ENCODE peak calls at places on chromosomes 12 and 14, in nine cellular contexts. C is right cardiac atrium; T is GM12878; E is CD8-positive, alpha-beta T cell; B is aorta; W is upper lobe of right lung; J is heart left ventricle; Q is RWPE2; A is left lung. K is an unnamed sample.

GRCh38 chr12:127559349-127560040 is 707.5 kb upstream of the TMEM132C start:
- ATAC-seq in C (peak), T (peak), E (no peak), B (no peak), W (peak), J (peak), Q (peak), A (peak), K (no peak)

GRCh38 chr14:53943751-53944083 is 12.9 kb downstream of the BMP4 start:
- ATAC-seq in C (no peak), T (no peak), E (no peak), B (no peak), W (no peak), J (no peak), Q (no peak), A (no peak), K (no peak)

GRCh38 chr14:23657959-23658470 is 21.9 kb downstream of the DHRS2 start:
- ATAC-seq in C (no peak), T (no peak), E (no peak), B (no peak), W (no peak), J (peak), Q (no peak), A (no peak), K (no peak)

GRCh38 chr12:16238661-16239060 is 38.8 kb downstream of the SLC15A5 start:
- ATAC-seq in C (peak), T (peak), E (no peak), B (peak), W (no peak), J (peak), Q (peak), A (no peak), K (peak)

GRCh38 chr14:20417250-20418186 is 4.2 kb upstream of the TEP1 start:
- ATAC-seq in C (no peak), T (no peak), E (no peak), B (no peak), W (no peak), J (no peak), Q (no peak), A (no peak), K (no peak)

GRCh38 chr12:107057071-107057834 is 36.1 kb downstream of the CRY1 start:
- ATAC-seq in C (no peak), T (no peak), E (no peak), B (no peak), W (no peak), J (no peak), Q (peak), A (peak), K (no peak)

GRCh38 chr12:90013409-90013808 is 304.8 kb upstream of the ATP2B1 start:
- ATAC-seq in C (peak), T (peak), E (no peak), B (no peak), W (no peak), J (no peak), Q (no peak), A (no peak), K (no peak)

GRCh38 chr14:34199585-34199984 is 248.7 kb upstream of the EGLN3 start:
- ATAC-seq in C (no peak), T (peak), E (no peak), B (no peak), W (no peak), J (peak), Q (no peak), A (no peak), K (no peak)

GRCh38 chr12:113413488-113413939 is 8.7 kb upstream of the SDSL start:
- ATAC-seq in C (peak), T (no peak), E (no peak), B (no peak), W (peak), J (peak), Q (no peak), A (no peak), K (no peak)

DNA sequence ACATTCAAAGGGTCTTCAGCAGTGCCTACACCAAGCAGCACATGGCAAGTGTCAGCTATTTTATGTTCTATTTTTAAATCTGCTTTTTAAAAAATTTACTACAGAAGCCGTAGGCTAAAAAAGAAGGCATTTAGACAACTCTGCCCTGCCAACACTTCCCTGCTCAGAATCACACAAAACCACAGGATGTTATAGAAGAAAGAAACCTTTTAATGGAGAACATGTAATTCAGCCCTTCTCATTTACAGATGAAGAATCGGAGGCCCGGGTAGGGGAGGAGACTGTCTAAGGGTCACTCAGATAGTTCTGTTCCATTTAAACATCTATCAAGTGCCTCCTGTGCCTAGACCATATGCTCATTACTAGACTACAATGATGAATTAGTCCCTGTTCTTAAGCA is 171.8 kb upstream of the NTF3 start:
- ATAC-seq in C (no peak), T (no peak), E (no peak), B (no peak), W (no peak), J (no peak), Q (no peak), A (no peak), K (no peak)
- H3K27ac ChIP-seq in C (no peak), T (no peak), E (no peak), B (no peak), W (no peak), J (no peak), Q (no peak), A (no peak), K (no peak)

DNA sequence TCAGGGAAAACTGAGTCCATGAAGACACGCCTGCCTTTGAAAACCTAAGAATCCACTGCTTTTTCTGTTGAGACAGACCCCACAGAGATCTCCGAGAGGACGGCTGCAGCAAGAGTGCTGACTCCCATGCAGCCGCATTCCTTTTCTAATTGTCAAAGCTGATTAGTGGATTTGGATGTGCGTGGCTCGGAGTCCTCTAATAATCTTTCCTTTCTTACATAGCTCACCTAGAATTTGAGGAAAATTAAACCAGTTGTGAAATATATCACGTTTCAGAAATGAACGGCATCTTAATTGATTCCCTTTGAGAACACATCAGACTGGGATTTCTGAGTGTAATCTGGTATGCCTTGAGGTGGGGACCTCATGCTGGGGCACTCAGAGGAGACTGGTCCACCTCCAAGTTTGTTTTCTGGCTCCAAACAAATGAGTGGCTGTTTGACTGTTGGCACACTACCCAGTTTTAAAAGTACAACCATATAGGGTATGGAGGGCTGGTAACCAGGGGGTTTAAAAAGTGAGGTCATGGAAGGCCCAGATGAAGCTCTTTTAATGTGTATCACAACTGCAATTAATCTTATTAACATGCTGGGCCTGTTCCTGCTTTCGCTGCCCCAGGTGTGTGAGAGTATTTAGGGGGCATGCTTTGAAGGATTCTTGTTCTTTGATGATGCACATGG is 63.3 kb downstream of the RASSF3 start:
- ATAC-seq in C (no peak), T (no peak), E (no peak), B (no peak), W (no peak), J (peak), Q (no peak), A (no peak), K (no peak)
- H3K4me3 ChIP-seq in C (no peak), T (no peak), E (peak), B (no peak), W (no peak), J (no peak), Q (no peak), A (no peak), K (no peak)

GRCh38 chr12:57248934-57249742 is 1.8 kb downstream of the STAC3 start:
- ATAC-seq in C (no peak), T (peak), E (no peak), B (no peak), W (peak), J (no peak), Q (no peak), A (peak), K (no peak)
- H3K27ac ChIP-seq in C (no peak), T (no peak), E (no peak), B (no peak), W (no peak), J (no peak), Q (no peak), A (no peak), K (no peak)

GRCh38 chr12:2301531-2302461 is 249.0 kb downstream of the CACNA1C start:
- ATAC-seq in C (peak), T (no peak), E (no peak), B (peak), W (no peak), J (peak), Q (no peak), A (peak), K (peak)
- H3K4me3 ChIP-seq in C (no peak), T (no peak), E (no peak), B (no peak), W (no peak), J (no peak), Q (no peak), A (no peak), K (no peak)

GRCh38 chr12:54941659-54942058 is 42.9 kb downstream of the TESPA1 start:
- ATAC-seq in C (no peak), T (no peak), E (no peak), B (no peak), W (no peak), J (no peak), Q (no peak), A (no peak), K (no peak)
- H3K27ac ChIP-seq in C (no peak), T (no peak), E (no peak), B (no peak), W (no peak), J (no peak), Q (no peak), A (no peak), K (no peak)

GRCh38 chr14:67372833-67373232 is 12.7 kb downstream of the EIF2S1 start:
- ATAC-seq in C (no peak), T (peak), E (no peak), B (no peak), W (no peak), J (no peak), Q (no peak), A (no peak), K (no peak)
- H3K4me3 ChIP-seq in C (no peak), T (no peak), E (no peak), B (no peak), W (no peak), J (no peak), Q (no peak), A (no peak), K (no peak)

GRCh38 chr12:12443482-12443881 is 86.6 kb downstream of the BORCS5 start:
- ATAC-seq in C (peak), T (no peak), E (no peak), B (peak), W (no peak), J (peak), Q (no peak), A (no peak), K (peak)

GRCh38 chr12:12441891-12442461 is 85.1 kb downstream of the BORCS5 start:
- ATAC-seq in C (peak), T (peak), E (peak), B (no peak), W (no peak), J (peak), Q (no peak), A (peak), K (no peak)

GRCh38 chr12:12439636-12440035 is 82.8 kb downstream of the BORCS5 start:
- ATAC-seq in C (no peak), T (no peak), E (peak), B (no peak), W (peak), J (no peak), Q (peak), A (peak), K (peak)

GRCh38 chr12:12442548-12443071 is 85.7 kb downstream of the BORCS5 start:
- ATAC-seq in C (peak), T (no peak), E (peak), B (peak), W (no peak), J (peak), Q (no peak), A (no peak), K (peak)

GRCh38 chr12:12441051-12441807 is 84.4 kb downstream of the BORCS5 start:
- ATAC-seq in C (no peak), T (peak), E (peak), B (no peak), W (no peak), J (no peak), Q (no peak), A (no peak), K (no peak)
- H3K27ac ChIP-seq in C (no peak), T (no peak), E (peak), B (peak), W (peak), J (peak), Q (peak), A (peak), K (no peak)

GRCh38 chr12:93223440-93224426 is 154.0 kb upstream of the NUDT4 start:
- ATAC-seq in C (no peak), T (no peak), E (no peak), B (no peak), W (peak), J (no peak), Q (no peak), A (peak), K (no peak)
- H3K4me3 ChIP-seq in C (no peak), T (no peak), E (no peak), B (no peak), W (no peak), J (no peak), Q (no peak), A (no peak), K (no peak)

GRCh38 chr12:69055280-69055679 is 122.3 kb upstream of the CPM start:
- ATAC-seq in C (no peak), T (no peak), E (no peak), B (no peak), W (no peak), J (no peak), Q (no peak), A (no peak), K (no peak)
- H3K27ac ChIP-seq in C (no peak), T (no peak), E (no peak), B (no peak), W (no peak), J (no peak), Q (no peak), A (no peak), K (no peak)

GRCh38 chr12:100668939-100669536 is 95.6 kb downstream of the GAS2L3 start:
- ATAC-seq in C (peak), T (peak), E (no peak), B (peak), W (peak), J (peak), Q (peak), A (peak), K (no peak)

GRCh38 chr12:100669922-100670321 is 96.4 kb downstream of the GAS2L3 start:
- ATAC-seq in C (no peak), T (no peak), E (no peak), B (no peak), W (no peak), J (no peak), Q (no peak), A (no peak), K (no peak)

GRCh38 chr12:100671396-100672074 is 98.1 kb downstream of the GAS2L3 start:
- ATAC-seq in C (no peak), T (peak), E (no peak), B (no peak), W (no peak), J (no peak), Q (no peak), A (no peak), K (no peak)

GRCh38 chr12:100661300-100661951 is 87.9 kb downstream of the GAS2L3 start:
- ATAC-seq in C (no peak), T (peak), E (no peak), B (no peak), W (no peak), J (no peak), Q (peak), A (no peak), K (no peak)

GRCh38 chr12:100666588-100666987 is 93.1 kb downstream of the GAS2L3 start:
- ATAC-seq in C (no peak), T (no peak), E (no peak), B (no peak), W (no peak), J (no peak), Q (no peak), A (no peak), K (no peak)
- H3K4me3 ChIP-seq in C (no peak), T (no peak), E (no peak), B (no peak), W (no peak), J (no peak), Q (no peak), A (no peak), K (no peak)